ENCODE peak calls at places on chromosomes 16 and 17, in six cellular contexts. A is colonic mucosa; X is PC-3; T is prostate gland; U is CD4-positive, alpha-beta memory T cell; P is uterus. Q is an unnamed sample.

GRCh38 chr16:28012031-28012445 is 51.5 kb downstream of the GSG1L start:
- DNase-seq in A (no peak), X (no peak), T (no peak), U (no peak), P (no peak), Q (peak; percentile 48)

GRCh38 chr16:68380348-68380670 is 68.0 kb downstream of the SMPD3 start:
- DNase-seq in A (no peak), X (no peak), T (no peak), U (no peak), P (no peak), Q (no peak)

GRCh38 chr16:11056989-11057645 is 112.8 kb downstream of the CLEC16A start:
- DNase-seq in A (no peak), X (no peak), T (peak; percentile 83), U (no peak), P (no peak), Q (no peak)

GRCh38 chr17:57928898-57929297 is 26.3 kb downstream of the CUEDC1 start:
- DNase-seq in A (no peak), X (no peak), T (no peak), U (no peak), P (no peak), Q (no peak)

GRCh38 chr16:16017812-16018211 is 68.4 kb downstream of the ABCC1 start:
- DNase-seq in A (no peak), X (peak; percentile 54), T (no peak), U (no peak), P (no peak), Q (no peak)

GRCh38 chr16:69324013-69324531 is 6.3 kb downstream of the PDF start:
- DNase-seq in A (peak; percentile 69), X (no peak), T (peak; percentile 37), U (no peak), P (peak; percentile 67), Q (no peak)

GRCh38 chr16:77225182-77225581 is 26.0 kb downstream of the SYCE1L start:
- DNase-seq in A (no peak), X (no peak), T (no peak), U (no peak), P (no peak), Q (no peak)

GRCh38 chr16:85245307-85246172 is 133.3 kb upstream of the CIBAR2 start:
- DNase-seq in A (peak; percentile 55), X (peak; percentile 51), T (peak; percentile 26), U (peak; percentile 37), P (peak; percentile 74), Q (peak; percentile 62)

GRCh38 chr16:2841606-2842339 is 11.7 kb downstream of the ZG16B start:
- DNase-seq in A (no peak), X (no peak), T (no peak), U (no peak), P (no peak), Q (no peak)
- H3K4me3 ChIP-seq in A (no peak overlapping the region), X (no peak overlapping the region), T (no peak overlapping the region), U (peak overlapping the region; percentile 36), P (no peak overlapping the region), Q (no peak overlapping the region)

GRCh38 chr17:39863918-39864746 is at the start of gene IKZF3:
- DNase-seq in A (peak; percentile 70), X (peak; percentile 38), T (peak; percentile 51), U (peak; percentile 83), P (no peak), Q (peak; percentile 53)
- H3K27me3 ChIP-seq in A (peaks cover 18% of the 10 kb centered on the region), X (peaks cover 53% of the 10 kb centered on the region), T (peaks cover 7% of the 10 kb centered on the region), U (no peaks in the 10 kb centered on the region), P (peaks cover 11% of the 10 kb centered on the region), Q (peaks cover 58% of the 10 kb centered on the region)

DNA sequence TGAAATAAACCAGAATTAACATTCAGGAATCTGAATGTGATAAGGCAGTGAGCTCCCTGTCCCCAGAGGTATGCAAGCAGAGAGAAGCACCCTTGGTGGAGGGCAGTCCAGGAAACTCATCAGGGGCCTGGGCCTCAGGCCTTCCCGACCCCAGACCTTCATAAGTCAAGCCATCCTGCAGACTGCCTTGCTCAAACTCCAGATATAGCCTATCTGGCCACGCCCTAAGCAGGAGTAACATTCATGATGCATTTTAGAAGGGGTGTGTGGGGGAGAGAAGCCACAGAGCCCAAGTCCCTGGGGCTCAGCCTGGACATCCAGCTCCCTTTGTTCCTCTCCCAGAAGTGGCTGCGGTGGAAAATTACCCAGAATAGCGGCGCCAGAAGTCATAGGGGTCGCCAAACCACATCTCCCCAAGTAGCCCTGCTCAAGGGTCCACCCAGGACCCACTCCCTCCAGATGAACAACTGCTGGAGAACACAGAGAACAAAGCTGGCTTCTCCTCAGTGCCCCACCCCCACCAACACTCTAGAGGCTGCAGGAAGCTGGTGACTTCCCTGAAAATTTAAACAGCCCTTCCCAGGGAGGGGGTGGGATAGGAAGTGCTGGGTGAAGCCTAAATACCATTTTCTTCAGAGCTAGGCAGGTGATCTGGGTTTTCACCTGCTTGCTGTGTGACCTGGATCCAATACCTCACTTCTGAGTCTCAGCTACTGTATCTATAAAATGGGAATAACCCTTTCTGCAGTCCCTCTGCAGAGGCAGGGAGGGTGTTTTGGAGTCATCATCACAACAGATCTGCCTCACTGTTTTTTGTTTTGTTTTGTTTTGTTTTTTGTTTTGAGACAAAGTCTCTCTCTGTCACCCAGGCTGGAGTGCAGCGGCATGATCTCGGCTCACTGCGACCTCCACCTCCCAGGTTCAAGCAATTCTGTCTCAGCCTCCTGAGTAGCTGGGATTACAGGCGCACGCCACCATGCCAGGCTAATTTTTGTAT is 1.5 kb upstream of the SREBF1 start:
- DNase-seq in A (peak; percentile 86), X (peak; percentile 86), T (peak; percentile 72), U (no peak), P (peak; percentile 63), Q (no peak)
- H3K4me3 ChIP-seq in A (no peak overlapping the region), X (no peak overlapping the region), T (no peak overlapping the region), U (no peak overlapping the region), P (no peak overlapping the region), Q (no peak overlapping the region)

GRCh38 chr17:33175565-33175964 is 117.5 kb downstream of the ASIC2 start:
- DNase-seq in A (no peak), X (no peak), T (no peak), U (no peak), P (peak; percentile 58), Q (no peak)
- H3K27me3 ChIP-seq in A (no peaks in the 10 kb centered on the region), X (peaks cover 7% of the 10 kb centered on the region), T (no peaks in the 10 kb centered on the region), U (no peaks in the 10 kb centered on the region), P (no peaks in the 10 kb centered on the region), Q (no peaks in the 10 kb centered on the region)

GRCh38 chr17:12680993-12681392 is 15.3 kb downstream of the MYOCD start:
- DNase-seq in A (no peak), X (no peak), T (no peak), U (no peak), P (no peak), Q (no peak)
- H3K4me3 ChIP-seq in A (no peak overlapping the region), X (no peak overlapping the region), T (no peak overlapping the region), U (no peak overlapping the region), P (no peak overlapping the region), Q (no peak overlapping the region)

GRCh38 chr16:86878290-86879160 is 300.2 kb downstream of the FOXL1 start:
- DNase-seq in A (no peak), X (no peak), T (no peak), U (no peak), P (no peak), Q (no peak)
- H3K27me3 ChIP-seq in A (no peaks in the 10 kb centered on the region), X (no peaks in the 10 kb centered on the region), T (peaks cover 9% of the 10 kb centered on the region), U (no peaks in the 10 kb centered on the region), P (no peaks in the 10 kb centered on the region), Q (peaks cover 15% of the 10 kb centered on the region)